ENCODE peak calls at places on chromosome 3, in seven cellular contexts. M is Panc1; J is uterus; L is heart right ventricle; K is B cell; D is activated CD8-positive, alpha-beta T cell treated with anti-CD3 and anti-CD28 coated beads for 36 hours; F is endothelial cell of umbilical vein. U is an unnamed sample.

GRCh38 chr3:9949115-9949514 is 3.1 kb downstream of the PRRT3 start:
- DNase-seq in M (no peak), J (no peak), L (no peak), K (no peak), D (no peak), F (no peak), U (no peak)

GRCh38 chr3:35777563-35777962 is 138.2 kb downstream of the ARPP21 start:
- DNase-seq in M (no peak), J (no peak), L (no peak), K (no peak), D (no peak), F (no peak), U (no peak)

GRCh38 chr3:5084224-5084623 is 37.9 kb upstream of the ARL8B start:
- DNase-seq in M (no peak), J (no peak), L (no peak), K (no peak), D (no peak), F (no peak), U (no peak)

GRCh38 chr3:71244153-71245051 is 339.1 kb downstream of the FOXP1 start:
- DNase-seq in M (no peak), J (peak), L (no peak), K (no peak), D (no peak), F (no peak), U (peak)

GRCh38 chr3:5840091-5840490 is 652.6 kb downstream of the EDEM1 start:
- DNase-seq in M (no peak), J (no peak), L (no peak), K (no peak), D (no peak), F (no peak), U (no peak)

GRCh38 chr3:157530637-157531300 is 27.6 kb upstream of the VEPH1 start:
- DNase-seq in M (no peak), J (no peak), L (no peak), K (no peak), D (no peak), F (peak), U (no peak)

GRCh38 chr3:187987162-187987561 is 166.8 kb upstream of the LPP start:
- DNase-seq in M (no peak), J (no peak), L (no peak), K (no peak), D (no peak), F (no peak), U (no peak)

GRCh38 chr3:30826381-30827061 is 67.9 kb downstream of the GADL1 start:
- DNase-seq in M (no peak), J (no peak), L (no peak), K (no peak), D (no peak), F (peak), U (no peak)

GRCh38 chr3:189056612-189057352 is 115.0 kb upstream of the TPRG1 start:
- DNase-seq in M (no peak), J (no peak), L (no peak), K (no peak), D (no peak), F (no peak), U (no peak)

GRCh38 chr3:196619213-196619612 is 20.3 kb upstream of the NRROS start:
- DNase-seq in M (no peak), J (no peak), L (no peak), K (no peak), D (no peak), F (no peak), U (no peak)

GRCh38 chr3:88141458-88142083 is 8.2 kb upstream of the C3orf38 start:
- DNase-seq in M (no peak), J (no peak), L (no peak), K (no peak), D (no peak), F (no peak), U (no peak)

GRCh38 chr3:159785276-159785675 is 203.4 kb upstream of the IL12A start:
- DNase-seq in M (no peak), J (no peak), L (no peak), K (no peak), D (no peak), F (peak), U (no peak)

GRCh38 chr3:25448750-25449684 is 21.0 kb downstream of the RARB start:
- DNase-seq in M (no peak), J (peak), L (peak), K (no peak), D (no peak), F (peak), U (peak)

GRCh38 chr3:5186854-5187151 is 704 bp upstream of the EDEM1 start:
- DNase-seq in M (no peak), J (no peak), L (no peak), K (no peak), D (no peak), F (no peak), U (no peak)

GRCh38 chr3:107452436-107452835 is 70.3 kb upstream of the BBX start:
- DNase-seq in M (no peak), J (no peak), L (no peak), K (no peak), D (no peak), F (no peak), U (no peak)

GRCh38 chr3:16788440-16789057 is 96.2 kb upstream of the PLCL2 start:
- DNase-seq in M (no peak), J (no peak), L (no peak), K (peak), D (no peak), F (no peak), U (no peak)

GRCh38 chr3:49618412-49618811 is 55.7 kb upstream of the APEH start:
- DNase-seq in M (no peak), J (no peak), L (no peak), K (no peak), D (no peak), F (no peak), U (no peak)

GRCh38 chr3:133570139-133570936 is 3.1 kb upstream of the CDV3 start:
- DNase-seq in M (no peak), J (no peak), L (no peak), K (no peak), D (no peak), F (peak), U (no peak)

GRCh38 chr3:123409443-123410148 is 39.3 kb downstream of the ADCY5 start:
- DNase-seq in M (no peak), J (no peak), L (no peak), K (no peak), D (no peak), F (no peak), U (no peak)

GRCh38 chr3:165464736-165465135 is 268.6 kb upstream of the SLITRK3 start:
- DNase-seq in M (no peak), J (no peak), L (no peak), K (no peak), D (no peak), F (no peak), U (no peak)

GRCh38 chr3:160141485-160142185 is 83.6 kb upstream of the C3orf80 start:
- DNase-seq in M (no peak), J (no peak), L (no peak), K (no peak), D (no peak), F (no peak), U (no peak)

GRCh38 chr3:157248590-157249425 is 88.9 kb upstream of the CCNL1 start:
- DNase-seq in M (peak), J (no peak), L (peak), K (no peak), D (no peak), F (peak), U (peak)

GRCh38 chr3:38558864-38559263 is 62.7 kb downstream of the EXOG start:
- DNase-seq in M (no peak), J (no peak), L (no peak), K (no peak), D (no peak), F (no peak), U (no peak)

GRCh38 chr3:85159376-85159775 is 200.6 kb downstream of the CADM2 start:
- DNase-seq in M (no peak), J (no peak), L (no peak), K (no peak), D (no peak), F (no peak), U (no peak)

GRCh38 chr3:189849262-189849661 is 218.1 kb downstream of the TP63 start:
- DNase-seq in M (no peak), J (no peak), L (no peak), K (no peak), D (no peak), F (no peak), U (no peak)

GRCh38 chr3:2957115-2957514 is 153.1 kb downstream of the IL5RA start:
- DNase-seq in M (no peak), J (no peak), L (no peak), K (no peak), D (no peak), F (no peak), U (no peak)

GRCh38 chr3:133937061-133937686 is 41.5 kb upstream of the RAB6B start:
- DNase-seq in M (no peak), J (no peak), L (no peak), K (no peak), D (no peak), F (no peak), U (no peak)

GRCh38 chr3:197309528-197310361 is 11.3 kb upstream of the DLG1 start:
- DNase-seq in M (no peak), J (peak), L (no peak), K (no peak), D (peak), F (peak), U (no peak)

GRCh38 chr3:17798000-17798399 is 55.6 kb upstream of the TBC1D5 start:
- DNase-seq in M (no peak), J (no peak), L (no peak), K (no peak), D (no peak), F (no peak), U (no peak)

GRCh38 chr3:17973559-17973906 is 231.1 kb upstream of the TBC1D5 start:
- DNase-seq in M (no peak), J (no peak), L (no peak), K (no peak), D (no peak), F (no peak), U (no peak)

GRCh38 chr3:100891827-100892226 is 101.4 kb downstream of the ABI3BP start:
- DNase-seq in M (no peak), J (no peak), L (no peak), K (no peak), D (no peak), F (no peak), U (no peak)

GRCh38 chr3:134643150-134643675 is 7.6 kb downstream of the KY start:
- DNase-seq in M (no peak), J (no peak), L (no peak), K (no peak), D (no peak), F (no peak), U (no peak)

GRCh38 chr3:108976058-108976457 is 22.4 kb upstream of the GUCA1C start:
- DNase-seq in M (no peak), J (no peak), L (no peak), K (no peak), D (no peak), F (no peak), U (no peak)

GRCh38 chr3:159200176-159200575 is 398.3 kb downstream of the MFSD1 start:
- DNase-seq in M (no peak), J (no peak), L (no peak), K (no peak), D (no peak), F (no peak), U (no peak)

DNA sequence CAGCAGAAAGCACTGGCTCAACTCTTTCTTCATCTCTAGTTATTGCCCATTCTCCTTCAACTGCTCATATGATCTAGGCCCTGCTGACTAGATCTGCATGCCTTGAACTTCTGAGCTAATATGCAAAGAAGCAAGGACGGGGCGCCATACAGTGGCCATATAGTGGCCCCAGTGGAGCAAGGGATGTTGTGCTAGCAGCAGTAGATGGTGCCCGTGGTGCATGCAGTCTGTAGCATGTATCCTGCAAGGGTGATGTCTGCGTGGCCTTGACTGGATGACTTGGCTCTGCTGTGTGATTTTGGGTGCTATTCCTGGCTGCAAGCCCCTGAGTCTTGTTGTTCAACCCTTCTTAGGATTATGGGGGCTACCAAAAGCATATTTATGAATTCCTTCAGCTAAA is 12.2 kb upstream of the NMD3 start:
- DNase-seq in M (no peak), J (no peak), L (no peak), K (no peak), D (no peak), F (no peak), U (no peak)
- TF ChIP-seq CTCF in M (peak), J (no peak), L (no peak), K (no peak), D (no peak), F (no peak), U (no peak)

GRCh38 chr3:65422154-65422553 is 616.6 kb downstream of the MAGI1 start:
- DNase-seq in M (no peak), J (no peak), L (no peak), K (no peak), D (no peak), F (no peak), U (no peak)

GRCh38 chr3:65425880-65426279 is 612.8 kb downstream of the MAGI1 start:
- DNase-seq in M (no peak), J (no peak), L (no peak), K (no peak), D (no peak), F (no peak), U (no peak)
- TF ChIP-seq CTCF in M (peak), J (no peak), L (peak), K (no peak), D (no peak), F (peak), U (no peak)

DNA sequence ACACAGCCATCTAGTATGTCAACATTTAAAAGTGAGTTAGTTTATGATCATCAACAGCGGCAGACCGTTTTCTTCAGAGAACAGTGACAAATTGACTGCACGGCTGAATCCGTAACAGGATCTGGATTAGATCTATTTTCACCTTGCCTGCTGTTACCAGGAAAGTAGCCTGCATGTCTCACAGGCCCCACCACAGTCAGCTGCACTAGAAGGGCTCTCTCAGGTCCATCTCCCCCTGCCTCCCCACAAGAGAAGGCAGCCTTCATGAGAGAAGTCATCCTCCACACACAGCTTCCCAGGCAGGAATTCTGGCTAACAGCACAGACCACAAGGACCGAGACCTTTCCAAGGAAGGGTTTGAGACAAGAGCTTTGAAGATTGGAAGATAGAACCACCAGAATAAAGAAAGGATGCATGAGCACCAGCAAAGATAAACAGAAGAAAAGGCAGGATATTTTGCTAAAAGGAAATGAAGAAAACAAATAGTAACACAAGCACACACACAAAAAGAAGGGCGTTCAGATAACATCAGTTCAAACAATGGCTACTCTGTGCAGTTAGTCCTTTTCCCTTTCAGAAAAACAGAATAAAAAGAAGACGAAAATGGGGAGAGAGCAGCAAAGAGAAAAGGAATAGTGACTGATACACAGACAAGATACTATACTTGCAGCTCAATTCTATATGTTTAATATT is 127.5 kb downstream of the SNRK start:
- DNase-seq in M (no peak), J (no peak), L (no peak), K (no peak), D (no peak), F (peak), U (no peak)
- TF ChIP-seq CTCF in M (no peak), J (no peak), L (no peak), K (no peak), D (no peak), F (peak), U (no peak)

GRCh38 chr3:47444103-47444502 is 31.6 kb downstream of the SCAP start:
- DNase-seq in M (no peak), J (no peak), L (no peak), K (no peak), D (no peak), F (no peak), U (no peak)

GRCh38 chr3:47443611-47443995 is 32.1 kb downstream of the SCAP start:
- DNase-seq in M (peak), J (no peak), L (no peak), K (no peak), D (no peak), F (no peak), U (no peak)

GRCh38 chr3:47441796-47442551 is 33.8 kb downstream of the SCAP start:
- DNase-seq in M (no peak), J (no peak), L (no peak), K (no peak), D (no peak), F (no peak), U (peak)

GRCh38 chr3:47436180-47436579 is 39.6 kb downstream of the SCAP start:
- DNase-seq in M (no peak), J (no peak), L (no peak), K (no peak), D (no peak), F (no peak), U (no peak)

GRCh38 chr3:47440131-47440530 is 35.6 kb downstream of the SCAP start:
- DNase-seq in M (no peak), J (no peak), L (no peak), K (no peak), D (no peak), F (peak), U (no peak)
- TF ChIP-seq CTCF in M (no peak), J (no peak), L (no peak), K (no peak), D (no peak), F (peak), U (no peak)

GRCh38 chr3:178505832-178506231 is 30.4 kb upstream of the KCNMB2 start:
- DNase-seq in M (no peak), J (no peak), L (no peak), K (no peak), D (no peak), F (no peak), U (no peak)

GRCh38 chr3:178504128-178504527 is 32.1 kb upstream of the KCNMB2 start:
- DNase-seq in M (no peak), J (no peak), L (no peak), K (no peak), D (no peak), F (peak), U (no peak)

GRCh38 chr3:178496911-178497310 is 39.3 kb upstream of the KCNMB2 start:
- DNase-seq in M (no peak), J (no peak), L (no peak), K (no peak), D (no peak), F (no peak), U (no peak)

GRCh38 chr3:178498866-178499265 is 37.4 kb upstream of the KCNMB2 start:
- DNase-seq in M (no peak), J (no peak), L (no peak), K (no peak), D (no peak), F (no peak), U (no peak)

GRCh38 chr3:178500631-178501030 is 35.6 kb upstream of the KCNMB2 start:
- DNase-seq in M (no peak), J (no peak), L (no peak), K (no peak), D (no peak), F (peak), U (no peak)
- TF ChIP-seq CTCF in M (no peak), J (no peak), L (no peak), K (no peak), D (no peak), F (no peak), U (no peak)

GRCh38 chr3:98013428-98014349 is 21.4 kb downstream of the GABRR3 start:
- DNase-seq in M (no peak), J (no peak), L (no peak), K (no peak), D (no peak), F (no peak), U (no peak)
- TF ChIP-seq CTCF in M (peak), J (no peak), L (no peak), K (no peak), D (no peak), F (no peak), U (no peak)

GRCh38 chr3:111666041-111666735 is 71.0 kb upstream of the ZBED2 start:
- DNase-seq in M (no peak), J (no peak), L (no peak), K (no peak), D (no peak), F (no peak), U (no peak)
- TF ChIP-seq CTCF in M (no peak), J (no peak), L (no peak), K (no peak), D (no peak), F (no peak), U (no peak)